ENCODE peak calls at places on chromosome 7, in four cellular contexts. One of them, this sample, is unnamed. For H3K4me1, the result is how much of the 10 kb centered on the place peaks cover.

GRCh38 chr7:21771906-21772610 is 173.6 kb downstream of the CDCA7L start:
- DNase-seq in colonic mucosa: no peak
- DNase-seq in right cardiac atrium: no peak
- DNase-seq in HepG2: no peak
- DNase-seq in this sample: no peak

GRCh38 chr7:5041047-5041446 is 4.6 kb upstream of the RBAK start:
- DNase-seq in colonic mucosa: no peak
- DNase-seq in right cardiac atrium: no peak
- DNase-seq in HepG2: no peak
- DNase-seq in this sample: no peak

GRCh38 chr7:154503962-154504550 is 451.9 kb downstream of the DPP6 start:
- DNase-seq in HepG2: peak
- DNase-seq in right cardiac atrium: no peak
- DNase-seq in colonic mucosa: no peak
- DNase-seq in this sample: no peak

GRCh38 chr7:100897111-100897608 is 1.5 kb upstream of the ACHE start:
- DNase-seq in right cardiac atrium: peak
- DNase-seq in HepG2: no peak
- DNase-seq in colonic mucosa: peak
- DNase-seq in this sample: no peak

GRCh38 chr7:114856625-114857024 is 65.3 kb upstream of the MDFIC start:
- DNase-seq in HepG2: no peak
- DNase-seq in colonic mucosa: no peak
- DNase-seq in right cardiac atrium: no peak
- DNase-seq in this sample: no peak

GRCh38 chr7:11620406-11620805 is 211.6 kb downstream of the THSD7A start:
- DNase-seq in HepG2: no peak
- DNase-seq in colonic mucosa: no peak
- DNase-seq in right cardiac atrium: no peak
- DNase-seq in this sample: no peak

GRCh38 chr7:927031-927671 is 27.3 kb downstream of the ADAP1 start:
- DNase-seq in HepG2: peak
- DNase-seq in colonic mucosa: peak
- DNase-seq in right cardiac atrium: peak
- DNase-seq in this sample: peak

GRCh38 chr7:17205850-17206353 is 92.5 kb upstream of the AHR start:
- DNase-seq in HepG2: no peak
- DNase-seq in right cardiac atrium: no peak
- DNase-seq in colonic mucosa: no peak
- DNase-seq in this sample: no peak

GRCh38 chr7:108109216-108109908 is 20.8 kb downstream of the LAMB4 start:
- DNase-seq in right cardiac atrium: no peak
- DNase-seq in HepG2: peak
- DNase-seq in colonic mucosa: no peak
- DNase-seq in this sample: no peak

GRCh38 chr7:87345962-87346371 is 503 bp downstream of the CROT start:
- DNase-seq in colonic mucosa: no peak
- DNase-seq in right cardiac atrium: no peak
- DNase-seq in HepG2: no peak
- DNase-seq in this sample: no peak

GRCh38 chr7:6250364-6250833 is 22.0 kb downstream of the CYTH3 start:
- DNase-seq in HepG2: no peak
- DNase-seq in right cardiac atrium: no peak
- DNase-seq in colonic mucosa: no peak
- DNase-seq in this sample: no peak

GRCh38 chr7:68433462-68433861 is 1164.8 kb upstream of the AUTS2 start:
- DNase-seq in HepG2: no peak
- DNase-seq in colonic mucosa: no peak
- DNase-seq in right cardiac atrium: no peak
- DNase-seq in this sample: no peak

GRCh38 chr7:129334473-129334872 is 99.8 kb upstream of the STRIP2 start:
- DNase-seq in right cardiac atrium: no peak
- DNase-seq in HepG2: no peak
- DNase-seq in colonic mucosa: no peak
- DNase-seq in this sample: no peak

GRCh38 chr7:82017334-82017943 is 247.6 kb upstream of the HGF start:
- DNase-seq in HepG2: peak
- DNase-seq in colonic mucosa: no peak
- DNase-seq in right cardiac atrium: no peak
- DNase-seq in this sample: no peak

GRCh38 chr7:68699090-68699711 is 899.1 kb upstream of the AUTS2 start:
- DNase-seq in right cardiac atrium: no peak
- DNase-seq in colonic mucosa: no peak
- DNase-seq in HepG2: no peak
- DNase-seq in this sample: no peak

GRCh38 chr7:83832009-83832408 is 183.1 kb upstream of the SEMA3E start:
- DNase-seq in colonic mucosa: no peak
- DNase-seq in right cardiac atrium: no peak
- DNase-seq in HepG2: no peak
- DNase-seq in this sample: no peak

GRCh38 chr7:128938524-128939074 is 872 bp downstream of the IRF5 start:
- DNase-seq in HepG2: no peak
- DNase-seq in colonic mucosa: peak
- DNase-seq in right cardiac atrium: no peak
- DNase-seq in this sample: no peak

GRCh38 chr7:1397491-1398327 is 61.6 kb downstream of the MICALL2 start:
- DNase-seq in right cardiac atrium: no peak
- DNase-seq in colonic mucosa: no peak
- DNase-seq in HepG2: no peak
- DNase-seq in this sample: no peak

GRCh38 chr7:141915565-141915964 is 634 bp upstream of the OR9A4 start:
- DNase-seq in HepG2: no peak
- DNase-seq in right cardiac atrium: no peak
- DNase-seq in colonic mucosa: peak
- DNase-seq in this sample: no peak

GRCh38 chr7:36391436-36392198 is 2.0 kb downstream of the ANLN start:
- DNase-seq in colonic mucosa: no peak
- DNase-seq in HepG2: no peak
- DNase-seq in right cardiac atrium: no peak
- DNase-seq in this sample: no peak

GRCh38 chr7:33861947-33862346 is 43.4 kb upstream of the BMPER start:
- DNase-seq in HepG2: no peak
- DNase-seq in right cardiac atrium: no peak
- DNase-seq in colonic mucosa: no peak
- DNase-seq in this sample: no peak

GRCh38 chr7:148153611-148154010 is 437.0 kb upstream of the C7orf33 start:
- DNase-seq in right cardiac atrium: peak
- DNase-seq in HepG2: no peak
- DNase-seq in colonic mucosa: peak
- DNase-seq in this sample: no peak

GRCh38 chr7:23685770-23686169 is 5.8 kb downstream of the FAM221A start:
- DNase-seq in right cardiac atrium: no peak
- DNase-seq in colonic mucosa: no peak
- DNase-seq in HepG2: no peak
- DNase-seq in this sample: no peak

GRCh38 chr7:87874066-87874465 is 2.1 kb downstream of the SLC25A40 start:
- DNase-seq in right cardiac atrium: no peak
- DNase-seq in colonic mucosa: no peak
- DNase-seq in HepG2: no peak
- DNase-seq in this sample: no peak

GRCh38 chr7:15921576-15921975 is 235.1 kb upstream of the MEOX2 start:
- DNase-seq in right cardiac atrium: no peak
- DNase-seq in HepG2: no peak
- DNase-seq in colonic mucosa: no peak
- DNase-seq in this sample: no peak

GRCh38 chr7:129376778-129377700 is 57.2 kb upstream of the STRIP2 start:
- DNase-seq in colonic mucosa: no peak
- DNase-seq in HepG2: no peak
- DNase-seq in right cardiac atrium: no peak
- DNase-seq in this sample: no peak

GRCh38 chr7:90552521-90552920 is 43.6 kb upstream of the CDK14 start:
- DNase-seq in HepG2: no peak
- DNase-seq in colonic mucosa: no peak
- DNase-seq in right cardiac atrium: no peak
- DNase-seq in this sample: no peak

GRCh38 chr7:138784692-138785091 is 13.1 kb upstream of the TMEM213 start:
- DNase-seq in right cardiac atrium: no peak
- DNase-seq in HepG2: no peak
- DNase-seq in colonic mucosa: no peak
- DNase-seq in this sample: no peak

DNA sequence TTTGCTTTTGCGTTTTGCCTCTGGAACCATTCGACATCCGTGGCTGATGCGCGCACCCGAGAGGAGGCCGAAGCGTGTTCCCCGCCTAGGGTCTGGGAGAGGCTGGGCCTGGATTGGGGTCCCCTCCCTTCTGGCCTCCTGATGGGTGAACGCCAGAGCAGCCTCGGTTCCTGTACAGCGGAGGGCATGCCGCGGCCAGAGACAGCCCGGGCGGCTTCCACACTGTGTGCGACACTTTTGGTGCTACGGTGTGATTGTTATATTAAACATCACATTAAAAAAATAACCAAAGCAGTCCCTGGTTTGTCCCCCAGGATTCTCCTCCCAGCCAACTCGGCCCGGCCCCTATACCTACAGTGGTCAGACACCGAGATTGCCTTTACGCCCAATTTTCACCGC is 3.7 kb upstream of the HOXA7 start:
- DNase-seq in colonic mucosa: no peak
- DNase-seq in right cardiac atrium: no peak
- DNase-seq in HepG2: no peak
- DNase-seq in this sample: peak
- H3K4me3 ChIP-seq in colonic mucosa: peak
- H3K4me3 ChIP-seq in right cardiac atrium: peak
- H3K4me3 ChIP-seq in HepG2: peak
- H3K4me3 ChIP-seq in this sample: peak

DNA sequence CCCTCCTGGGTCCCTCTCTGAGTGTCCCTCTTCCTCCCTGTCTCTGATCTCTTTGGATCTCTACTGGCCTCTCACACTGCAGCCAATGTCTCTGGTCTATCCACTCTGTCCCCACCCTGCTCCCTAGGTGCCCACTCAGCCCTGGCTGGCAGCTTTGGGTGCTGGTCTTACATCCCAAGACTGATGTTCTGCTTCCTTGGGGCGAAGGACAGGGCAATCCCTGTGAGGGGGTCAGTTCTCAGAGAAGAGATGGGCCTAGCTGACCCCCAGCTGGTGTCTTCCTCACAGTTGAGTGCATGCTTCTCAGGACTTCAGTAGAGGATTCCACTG is 51.7 kb upstream of the CAMK2B start:
- DNase-seq in colonic mucosa: no peak
- DNase-seq in HepG2: no peak
- DNase-seq in right cardiac atrium: no peak
- DNase-seq in this sample: no peak
- H3K4me1 ChIP-seq in colonic mucosa: under half
- H3K4me1 ChIP-seq in HepG2: under half
- H3K4me1 ChIP-seq in right cardiac atrium: under half
- H3K4me1 ChIP-seq in this sample: under half

DNA sequence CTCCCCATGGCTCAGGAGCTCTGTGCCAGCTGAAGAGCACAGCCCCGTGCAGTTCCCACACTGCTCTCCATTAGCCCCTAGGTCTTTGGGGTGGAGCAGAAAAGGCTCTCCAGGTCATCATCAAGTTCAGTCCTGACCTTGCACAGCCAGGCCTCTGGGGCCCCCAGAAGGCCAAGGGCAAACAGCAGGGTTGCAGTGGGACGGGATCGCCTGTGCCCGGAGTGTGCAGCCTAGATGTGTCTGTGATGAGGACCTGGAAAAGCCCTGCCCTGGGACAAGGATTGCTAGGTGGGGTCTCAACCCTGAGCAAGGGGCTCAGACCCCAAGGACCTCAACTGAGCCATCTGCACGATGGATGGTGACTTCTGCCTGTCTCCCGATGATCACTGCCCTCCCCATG is 549 bp downstream of the INMT start:
- DNase-seq in HepG2: no peak
- DNase-seq in right cardiac atrium: no peak
- DNase-seq in colonic mucosa: no peak
- DNase-seq in this sample: no peak
- H3K4me3 ChIP-seq in HepG2: no peak
- H3K4me3 ChIP-seq in right cardiac atrium: peak
- H3K4me3 ChIP-seq in colonic mucosa: no peak
- H3K4me3 ChIP-seq in this sample: no peak

DNA sequence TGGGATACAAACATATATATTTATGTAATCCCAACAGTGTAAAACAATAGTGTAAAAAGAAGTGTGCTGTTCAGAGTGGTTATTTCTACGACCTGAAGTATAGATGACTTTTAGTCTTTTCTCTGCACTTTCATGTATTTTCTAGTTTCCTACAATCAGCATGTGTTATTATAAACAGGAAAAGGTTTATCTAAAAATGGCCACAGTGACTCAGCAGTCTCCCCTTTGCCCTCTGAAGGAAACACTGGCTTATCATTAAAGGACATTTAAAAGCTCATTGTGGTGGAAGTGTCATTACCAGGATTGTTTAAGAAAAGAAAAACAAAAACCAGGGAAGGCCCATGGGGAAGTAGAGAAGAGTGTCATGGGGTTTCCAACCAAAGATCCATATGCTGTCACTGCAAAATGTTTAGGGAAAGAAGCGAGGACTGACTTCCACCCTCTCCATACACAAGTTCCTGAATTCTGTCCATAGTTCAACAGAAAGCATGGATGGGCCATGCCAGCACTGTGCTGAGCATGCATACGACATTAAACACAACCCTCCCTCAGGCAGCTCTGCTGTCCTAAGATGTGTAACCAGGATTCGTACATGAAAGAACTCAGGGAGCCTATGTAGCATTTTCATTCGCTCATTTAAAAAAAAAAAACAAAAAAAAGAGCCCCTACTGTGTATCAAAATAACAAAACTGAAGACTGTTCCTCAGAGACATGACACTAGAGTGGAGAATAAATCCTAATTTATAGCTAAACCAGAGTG is 10.2 kb downstream of the CYREN start:
- DNase-seq in HepG2: no peak
- DNase-seq in right cardiac atrium: no peak
- DNase-seq in colonic mucosa: no peak
- DNase-seq in this sample: no peak
- H3K4me1 ChIP-seq in HepG2: half or more
- H3K4me1 ChIP-seq in right cardiac atrium: under half
- H3K4me1 ChIP-seq in colonic mucosa: under half
- H3K4me1 ChIP-seq in this sample: under half

GRCh38 chr7:49775065-49775948 is 1.9 kb downstream of the VWC2 start:
- DNase-seq in colonic mucosa: no peak
- DNase-seq in HepG2: no peak
- DNase-seq in right cardiac atrium: peak
- DNase-seq in this sample: no peak
- H3K4me3 ChIP-seq in colonic mucosa: peak
- H3K4me3 ChIP-seq in HepG2: no peak
- H3K4me3 ChIP-seq in right cardiac atrium: peak
- H3K4me3 ChIP-seq in this sample: peak

This sample was measured in tibial nerve.